ENCODE peak calls at places on chromosomes 13 and 19, in six cellular contexts. O is KBM-7, X is foreskin fibroblast, T is cerebellum, V is NCI-H524, F is substantia nigra. I is an unnamed sample.

GRCh38 chr19:19224852-19225494 is 13.2 kb downstream of the NCAN start:
- DNase-seq in O (peak; percentile 85), X (peak; percentile 76), T (no peak), V (peak; percentile 77), F (no peak), I (peak; percentile 45)

GRCh38 chr13:97627566-97627965 is 193.6 kb downstream of the RAP2A start:
- DNase-seq in O (no peak), X (peak; percentile 88), T (peak; percentile 1), V (peak; percentile 88), F (no peak), I (peak; percentile 90)

GRCh38 chr19:19704836-19705235 is 28.1 kb downstream of the ZNF14 start:
- DNase-seq in O (no peak), X (no peak), T (no peak), V (no peak), F (no peak), I (no peak)

GRCh38 chr13:73991384-73991783 is 142.8 kb downstream of the KLF12 start:
- DNase-seq in O (no peak), X (no peak), T (no peak), V (no peak), F (no peak), I (no peak)

GRCh38 chr19:1164684-1165531 is 9.2 kb downstream of the SBNO2 start:
- DNase-seq in O (no peak), X (no peak), T (no peak), V (no peak), F (no peak), I (no peak)

GRCh38 chr13:112445411-112446271 is 69.5 kb downstream of the SPACA7 start:
- DNase-seq in O (no peak), X (no peak), T (no peak), V (no peak), F (no peak), I (no peak)

GRCh38 chr19:16703677-16704076 is 16.0 kb upstream of the NWD1 start:
- DNase-seq in O (no peak), X (no peak), T (no peak), V (no peak), F (no peak), I (no peak)

GRCh38 chr19:4889034-4889825 is 13.5 kb downstream of the ARRDC5 start:
- DNase-seq in O (no peak), X (peak; percentile 92), T (peak; percentile 60), V (peak; percentile 64), F (no peak), I (peak; percentile 45)

GRCh38 chr13:97015661-97016350 is 21.5 kb upstream of the OXGR1 start:
- DNase-seq in O (peak; percentile 11), X (peak; percentile 15), T (no peak), V (no peak), F (no peak), I (peak; percentile 26)

GRCh38 chr19:44738603-44739585 is 9.6 kb upstream of the BCL3 start:
- DNase-seq in O (no peak), X (no peak), T (no peak), V (no peak), F (no peak), I (no peak)

GRCh38 chr19:19461671-19462622 is 53.4 kb downstream of the TSSK6 start:
- DNase-seq in O (peak; percentile 49), X (peak; percentile 82), T (peak; percentile 89), V (peak; percentile 97), F (no peak), I (no peak)

GRCh38 chr13:41649659-41650058 is 192.3 kb downstream of the RGCC start:
- DNase-seq in O (no peak), X (peak; percentile 48), T (no peak), V (no peak), F (no peak), I (peak; percentile 55)

GRCh38 chr19:1825909-1826556 is 14.0 kb upstream of the ATP8B3 start:
- DNase-seq in O (peak; percentile 70), X (peak; percentile 84), T (peak; percentile 85), V (peak; percentile 72), F (peak; percentile 21), I (peak; percentile 44)

GRCh38 chr13:45482571-45483173 is 17.9 kb downstream of the COG3 start:
- DNase-seq in O (no peak), X (peak; percentile 29), T (no peak), V (no peak), F (no peak), I (no peak)

GRCh38 chr19:11624064-11624463 is 26.8 kb downstream of the ZNF627 start:
- DNase-seq in O (no peak), X (peak; percentile 63), T (no peak), V (no peak), F (no peak), I (peak; percentile 5)

I was measured in brain microvascular endothelial cell.